ENCODE peak calls at places on chromosomes 13 and 19, in ten cellular contexts. R is activated CD8-positive, alpha-beta memory T cell treated with anti-CD3 and anti-CD28 coated beads for 1 hour; D is stimulated activated CD4-positive, alpha-beta T cell treated with anti-CD3 and anti-CD28 coated beads, Interleukin-1b, Interleukin-23, amount 100 ng/mL, for 24 hours; X is AG04450; Y is NCI-H2081; A is CD8-positive, alpha-beta T cell; G is WTC11; K is COR-L47; J is AG08395; V is ureter. P is an unnamed sample.
A peak's percentile ranks its signal among the peaks of the same experiment; 100 is the strongest.

GRCh38 chr13:48192536-48192935 is 40.5 kb upstream of the ITM2B start:
- DNase-seq in R (no peak), D (no peak), X (no peak), Y (no peak), A (no peak), G (no peak), K (no peak), J (no peak), V (no peak), P (no peak)

GRCh38 chr19:15110418-15110815 is 3.2 kb downstream of the SYDE1 start:
- DNase-seq in R (no peak), D (no peak), X (no peak), Y (no peak), A (no peak), G (no peak), K (no peak), J (no peak), V (no peak), P (no peak)

GRCh38 chr13:113627136-113627535 is 30.9 kb downstream of the ATP4B start:
- DNase-seq in R (no peak), D (no peak), X (no peak), Y (no peak), A (no peak), G (no peak), K (no peak), J (no peak), V (no peak), P (no peak)

GRCh38 chr13:106096661-106097092 is 438.8 kb downstream of the EFNB2 start:
- DNase-seq in R (no peak), D (no peak), X (no peak), Y (no peak), A (no peak), G (no peak), K (no peak), J (no peak), V (no peak), P (no peak)

GRCh38 chr19:3653865-3654513 is 27.4 kb upstream of the CACTIN start:
- DNase-seq in R (no peak), D (no peak), X (no peak), Y (no peak), A (no peak), G (peak; percentile 60), K (no peak), J (no peak), V (no peak), P (no peak)

GRCh38 chr13:60431108-60431700 is 34.2 kb downstream of the TDRD3 start:
- DNase-seq in R (no peak), D (no peak), X (peak; percentile 21), Y (peak; percentile 56), A (no peak), G (no peak), K (peak; percentile 60), J (peak; percentile 56), V (no peak), P (peak; percentile 44)

GRCh38 chr19:34253711-34254551 is 423 bp upstream of the GARRE1 start:
- DNase-seq in R (no peak), D (peak; percentile 72), X (no peak), Y (peak; percentile 28), A (peak; percentile 83), G (peak; percentile 95), K (peak; percentile 75), J (peak; percentile 79), V (peak; percentile 89), P (peak; percentile 62)

GRCh38 chr19:49591731-49592485 is 926 bp downstream of the PRR12 start:
- DNase-seq in R (peak; percentile 11), D (no peak), X (no peak), Y (peak; percentile 51), A (no peak), G (peak; percentile 70), K (peak; percentile 45), J (peak; percentile 34), V (peak; percentile 68), P (peak; percentile 70)

GRCh38 chr19:10501971-10502523 is 1.1 kb downstream of the KEAP1 start:
- DNase-seq in R (no peak), D (no peak), X (no peak), Y (peak; percentile 85), A (no peak), G (peak; percentile 45), K (peak; percentile 78), J (peak; percentile 78), V (peak; percentile 76), P (peak; percentile 68)

GRCh38 chr13:113928701-113929627 is 44.9 kb downstream of the C13orf46 start:
- DNase-seq in R (no peak), D (no peak), X (peak; percentile 46), Y (no peak), A (no peak), G (peak; percentile 9), K (no peak), J (peak; percentile 89), V (peak; percentile 87), P (no peak)

GRCh38 chr13:33321686-33322473 is 36.3 kb upstream of the STARD13 start:
- DNase-seq in R (no peak), D (no peak), X (no peak), Y (no peak), A (no peak), G (no peak), K (no peak), J (peak; percentile 15), V (no peak), P (no peak)

GRCh38 chr19:343941-344624 is 513 bp downstream of the MIER2 start:
- DNase-seq in R (peak; percentile 29), D (no peak), X (no peak), Y (no peak), A (no peak), G (peak; percentile 50), K (no peak), J (peak; percentile 63), V (no peak), P (peak; percentile 14)

GRCh38 chr19:34429553-34429952 is 1.4 kb downstream of the UBA2 start:
- DNase-seq in R (no peak), D (no peak), X (no peak), Y (no peak), A (no peak), G (no peak), K (no peak), J (no peak), V (no peak), P (no peak)

GRCh38 chr13:111342716-111343115 is 22.3 kb downstream of the TEX29 start:
- DNase-seq in R (no peak), D (no peak), X (no peak), Y (no peak), A (no peak), G (no peak), K (no peak), J (no peak), V (peak; percentile 20), P (no peak)

GRCh38 chr13:34465423-34465922 is 476.6 kb upstream of the NBEA start:
- DNase-seq in R (no peak), D (no peak), X (no peak), Y (no peak), A (no peak), G (no peak), K (no peak), J (no peak), V (no peak), P (no peak)

GRCh38 chr19:23015660-23016059 is 12.7 kb upstream of the ZNF728 start:
- DNase-seq in R (no peak), D (no peak), X (no peak), Y (no peak), A (no peak), G (no peak), K (no peak), J (no peak), V (no peak), P (no peak)

GRCh38 chr13:30340367-30341184 is 33.2 kb upstream of the KATNAL1 start:
- DNase-seq in R (no peak), D (no peak), X (peak; percentile 46), Y (no peak), A (no peak), G (no peak), K (no peak), J (peak; percentile 93), V (peak; percentile 50), P (no peak)

GRCh38 chr13:24165746-24166145 is 5.2 kb downstream of the SPATA13 start:
- DNase-seq in R (no peak), D (no peak), X (no peak), Y (no peak), A (no peak), G (no peak), K (no peak), J (peak; percentile 47), V (no peak), P (no peak)

GRCh38 chr13:113935081-113935511 is 38.8 kb downstream of the C13orf46 start:
- DNase-seq in R (no peak), D (no peak), X (no peak), Y (no peak), A (no peak), G (peak; percentile 38), K (no peak), J (no peak), V (no peak), P (no peak)

GRCh38 chr19:54478677-54479266 is 5.7 kb upstream of the CDC42EP5 start:
- DNase-seq in R (no peak), D (no peak), X (no peak), Y (peak; percentile 46), A (no peak), G (peak; percentile 76), K (peak; percentile 38), J (peak; percentile 42), V (no peak), P (peak; percentile 30)

GRCh38 chr19:45468159-45468651 is 409 bp downstream of the FOSB start:
- DNase-seq in R (no peak), D (peak; percentile 13), X (no peak), Y (no peak), A (peak; percentile 33), G (no peak), K (no peak), J (no peak), V (no peak), P (no peak)

GRCh38 chr19:34851277-34851804 is 75.4 kb upstream of the ZNF30 start:
- DNase-seq in R (no peak), D (no peak), X (no peak), Y (no peak), A (no peak), G (peak; percentile 57), K (peak; percentile 9), J (no peak), V (no peak), P (no peak)

GRCh38 chr19:1425102-1425842 is 12.9 kb upstream of the RPS15 start:
- DNase-seq in R (no peak), D (no peak), X (no peak), Y (no peak), A (no peak), G (no peak), K (no peak), J (no peak), V (no peak), P (no peak)

GRCh38 chr19:31301306-31301980 is 47.8 kb downstream of the TSHZ3 start:
- DNase-seq in R (no peak), D (no peak), X (no peak), Y (no peak), A (no peak), G (no peak), K (no peak), J (no peak), V (no peak), P (no peak)

GRCh38 chr19:44757735-44758505 is 9.4 kb downstream of the BCL3 start:
- DNase-seq in R (no peak), D (no peak), X (no peak), Y (no peak), A (no peak), G (peak; percentile 76), K (no peak), J (peak; percentile 47), V (peak; percentile 65), P (no peak)

GRCh38 chr13:45403081-45403480 is 15.1 kb downstream of the SLC25A30 start:
- DNase-seq in R (no peak), D (no peak), X (no peak), Y (no peak), A (no peak), G (no peak), K (no peak), J (no peak), V (no peak), P (no peak)

GRCh38 chr19:38939957-38940356 is 9.2 kb downstream of the MRPS12 start:
- DNase-seq in R (no peak), D (no peak), X (no peak), Y (no peak), A (no peak), G (no peak), K (no peak), J (no peak), V (no peak), P (no peak)

GRCh38 chr13:79782541-79783216 is 301.7 kb downstream of the NDFIP2 start:
- DNase-seq in R (no peak), D (no peak), X (peak; percentile 44), Y (peak; percentile 91), A (no peak), G (peak; percentile 71), K (peak; percentile 73), J (peak; percentile 12), V (peak; percentile 54), P (peak; percentile 12)